ENCODE peak calls at places on chromosome 20, in eight cellular contexts. One of them, this sample, is unnamed.

GRCh38 chr20:51335329-51335841 is 207.1 kb downstream of the NFATC2 start:
- DNase-seq in epithelial cell of esophagus: peak
- DNase-seq in tibial artery: no peak
- DNase-seq in psoas muscle: no peak
- DNase-seq in Peyer's patch: no peak
- DNase-seq in OCI-LY7: no peak
- DNase-seq in coronary artery: no peak
- DNase-seq in lower leg skin: no peak
- DNase-seq in this sample: peak

GRCh38 chr20:58700121-58700780 is 7.7 kb downstream of the NPEPL1 start:
- DNase-seq in epithelial cell of esophagus: no peak
- DNase-seq in tibial artery: no peak
- DNase-seq in psoas muscle: no peak
- DNase-seq in Peyer's patch: peak
- DNase-seq in OCI-LY7: no peak
- DNase-seq in coronary artery: peak
- DNase-seq in lower leg skin: no peak
- DNase-seq in this sample: no peak

GRCh38 chr20:63346131-63347080 is 14.7 kb downstream of the CHRNA4 start:
- DNase-seq in epithelial cell of esophagus: no peak
- DNase-seq in tibial artery: no peak
- DNase-seq in psoas muscle: no peak
- DNase-seq in Peyer's patch: no peak
- DNase-seq in OCI-LY7: no peak
- DNase-seq in coronary artery: no peak
- DNase-seq in lower leg skin: no peak
- DNase-seq in this sample: no peak

GRCh38 chr20:12383770-12384304 is 466.1 kb downstream of the BTBD3 start:
- DNase-seq in epithelial cell of esophagus: no peak
- DNase-seq in tibial artery: no peak
- DNase-seq in psoas muscle: no peak
- DNase-seq in Peyer's patch: no peak
- DNase-seq in OCI-LY7: no peak
- DNase-seq in coronary artery: no peak
- DNase-seq in lower leg skin: no peak
- DNase-seq in this sample: no peak

GRCh38 chr20:34997171-34997570 is 41.5 kb downstream of the MYH7B start:
- DNase-seq in epithelial cell of esophagus: peak
- DNase-seq in tibial artery: no peak
- DNase-seq in psoas muscle: no peak
- DNase-seq in Peyer's patch: peak
- DNase-seq in OCI-LY7: no peak
- DNase-seq in coronary artery: no peak
- DNase-seq in lower leg skin: no peak
- DNase-seq in this sample: no peak

GRCh38 chr20:2693996-2694471 is 1.5 kb downstream of the EBF4 start:
- DNase-seq in epithelial cell of esophagus: no peak
- DNase-seq in tibial artery: no peak
- DNase-seq in psoas muscle: no peak
- DNase-seq in Peyer's patch: no peak
- DNase-seq in OCI-LY7: no peak
- DNase-seq in coronary artery: no peak
- DNase-seq in lower leg skin: no peak
- DNase-seq in this sample: no peak

GRCh38 chr20:61968036-61968810 is 97.5 kb downstream of the TAF4 start:
- DNase-seq in epithelial cell of esophagus: no peak
- DNase-seq in tibial artery: no peak
- DNase-seq in psoas muscle: no peak
- DNase-seq in Peyer's patch: no peak
- DNase-seq in OCI-LY7: no peak
- DNase-seq in coronary artery: no peak
- DNase-seq in lower leg skin: no peak
- DNase-seq in this sample: no peak

GRCh38 chr20:11266571-11266970 is 592.8 kb upstream of the JAG1 start:
- DNase-seq in epithelial cell of esophagus: peak
- DNase-seq in tibial artery: no peak
- DNase-seq in psoas muscle: no peak
- DNase-seq in Peyer's patch: no peak
- DNase-seq in OCI-LY7: no peak
- DNase-seq in coronary artery: no peak
- DNase-seq in lower leg skin: no peak
- DNase-seq in this sample: no peak

GRCh38 chr20:35171753-35172433 is at the start of gene PROCR:
- DNase-seq in epithelial cell of esophagus: peak
- DNase-seq in tibial artery: peak
- DNase-seq in psoas muscle: peak
- DNase-seq in Peyer's patch: peak
- DNase-seq in OCI-LY7: no peak
- DNase-seq in coronary artery: peak
- DNase-seq in lower leg skin: peak
- DNase-seq in this sample: peak

GRCh38 chr20:10591956-10592521 is 81.8 kb downstream of the JAG1 start:
- DNase-seq in epithelial cell of esophagus: no peak
- DNase-seq in tibial artery: no peak
- DNase-seq in psoas muscle: no peak
- DNase-seq in Peyer's patch: no peak
- DNase-seq in OCI-LY7: no peak
- DNase-seq in coronary artery: no peak
- DNase-seq in lower leg skin: no peak
- DNase-seq in this sample: peak

GRCh38 chr20:31596831-31597482 is 8.1 kb upstream of the ID1 start:
- DNase-seq in epithelial cell of esophagus: no peak
- DNase-seq in tibial artery: no peak
- DNase-seq in psoas muscle: no peak
- DNase-seq in Peyer's patch: no peak
- DNase-seq in OCI-LY7: no peak
- DNase-seq in coronary artery: no peak
- DNase-seq in lower leg skin: no peak
- DNase-seq in this sample: no peak

GRCh38 chr20:62508641-62509051 is 32.9 kb upstream of the GATA5 start:
- DNase-seq in epithelial cell of esophagus: no peak
- DNase-seq in tibial artery: no peak
- DNase-seq in psoas muscle: no peak
- DNase-seq in Peyer's patch: no peak
- DNase-seq in OCI-LY7: no peak
- DNase-seq in coronary artery: no peak
- DNase-seq in lower leg skin: no peak
- DNase-seq in this sample: no peak

GRCh38 chr20:646107-646867 is 6.7 kb downstream of the SRXN1 start:
- DNase-seq in epithelial cell of esophagus: no peak
- DNase-seq in tibial artery: no peak
- DNase-seq in psoas muscle: no peak
- DNase-seq in Peyer's patch: no peak
- DNase-seq in OCI-LY7: no peak
- DNase-seq in coronary artery: no peak
- DNase-seq in lower leg skin: no peak
- DNase-seq in this sample: no peak

GRCh38 chr20:18287915-18288747 is at the start of gene ZNF133:
- DNase-seq in epithelial cell of esophagus: peak
- DNase-seq in tibial artery: peak
- DNase-seq in psoas muscle: peak
- DNase-seq in Peyer's patch: peak
- DNase-seq in OCI-LY7: peak
- DNase-seq in coronary artery: peak
- DNase-seq in lower leg skin: peak
- DNase-seq in this sample: peak

GRCh38 chr20:32920066-32920465 is 61.3 kb downstream of the EFCAB8 start:
- DNase-seq in epithelial cell of esophagus: no peak
- DNase-seq in tibial artery: no peak
- DNase-seq in psoas muscle: no peak
- DNase-seq in Peyer's patch: no peak
- DNase-seq in OCI-LY7: no peak
- DNase-seq in coronary artery: no peak
- DNase-seq in lower leg skin: peak
- DNase-seq in this sample: no peak

GRCh38 chr20:4220352-4220751 is 205.0 kb upstream of the RNF24 start:
- DNase-seq in epithelial cell of esophagus: no peak
- DNase-seq in tibial artery: no peak
- DNase-seq in psoas muscle: no peak
- DNase-seq in Peyer's patch: no peak
- DNase-seq in OCI-LY7: no peak
- DNase-seq in coronary artery: no peak
- DNase-seq in lower leg skin: no peak
- DNase-seq in this sample: no peak

GRCh38 chr20:59175861-59176260 is 12.2 kb downstream of the ZNF831 start:
- DNase-seq in epithelial cell of esophagus: no peak
- DNase-seq in tibial artery: no peak
- DNase-seq in psoas muscle: no peak
- DNase-seq in Peyer's patch: no peak
- DNase-seq in OCI-LY7: no peak
- DNase-seq in coronary artery: no peak
- DNase-seq in lower leg skin: no peak
- DNase-seq in this sample: no peak

GRCh38 chr20:5675103-5676091 is 74.8 kb upstream of the SHLD1 start:
- DNase-seq in epithelial cell of esophagus: no peak
- DNase-seq in tibial artery: no peak
- DNase-seq in psoas muscle: no peak
- DNase-seq in Peyer's patch: no peak
- DNase-seq in OCI-LY7: peak
- DNase-seq in coronary artery: no peak
- DNase-seq in lower leg skin: no peak
- DNase-seq in this sample: no peak

GRCh38 chr20:38226553-38226952 is 34.0 kb downstream of the KIAA1755 start:
- DNase-seq in epithelial cell of esophagus: peak
- DNase-seq in tibial artery: no peak
- DNase-seq in psoas muscle: no peak
- DNase-seq in Peyer's patch: no peak
- DNase-seq in OCI-LY7: no peak
- DNase-seq in coronary artery: no peak
- DNase-seq in lower leg skin: no peak
- DNase-seq in this sample: no peak

GRCh38 chr20:38228436-38228835 is 32.1 kb downstream of the KIAA1755 start:
- DNase-seq in epithelial cell of esophagus: no peak
- DNase-seq in tibial artery: peak
- DNase-seq in psoas muscle: no peak
- DNase-seq in Peyer's patch: no peak
- DNase-seq in OCI-LY7: no peak
- DNase-seq in coronary artery: no peak
- DNase-seq in lower leg skin: no peak
- DNase-seq in this sample: no peak

GRCh38 chr20:38229376-38230252 is 30.9 kb downstream of the KIAA1755 start:
- DNase-seq in epithelial cell of esophagus: peak
- DNase-seq in tibial artery: no peak
- DNase-seq in psoas muscle: no peak
- DNase-seq in Peyer's patch: no peak
- DNase-seq in OCI-LY7: no peak
- DNase-seq in coronary artery: no peak
- DNase-seq in lower leg skin: no peak
- DNase-seq in this sample: no peak

GRCh38 chr20:38225900-38226263 is 34.7 kb downstream of the KIAA1755 start:
- DNase-seq in epithelial cell of esophagus: no peak
- DNase-seq in tibial artery: peak
- DNase-seq in psoas muscle: no peak
- DNase-seq in Peyer's patch: no peak
- DNase-seq in OCI-LY7: no peak
- DNase-seq in coronary artery: no peak
- DNase-seq in lower leg skin: no peak
- DNase-seq in this sample: no peak

GRCh38 chr20:38227578-38228360 is 32.8 kb downstream of the KIAA1755 start:
- DNase-seq in epithelial cell of esophagus: no peak
- DNase-seq in tibial artery: peak
- DNase-seq in psoas muscle: no peak
- DNase-seq in Peyer's patch: no peak
- DNase-seq in OCI-LY7: no peak
- DNase-seq in coronary artery: no peak
- DNase-seq in lower leg skin: no peak
- DNase-seq in this sample: no peak
- TF ChIP-seq CTCF in epithelial cell of esophagus: no peak
- TF ChIP-seq CTCF in tibial artery: no peak
- TF ChIP-seq CTCF in psoas muscle: no peak
- TF ChIP-seq CTCF in Peyer's patch: no peak
- TF ChIP-seq CTCF in OCI-LY7: no peak
- TF ChIP-seq CTCF in coronary artery: no peak
- TF ChIP-seq CTCF in lower leg skin: no peak
- TF ChIP-seq CTCF in this sample: no peak

GRCh38 chr20:19885981-19886665 is 128.1 kb downstream of the RIN2 start:
- DNase-seq in epithelial cell of esophagus: peak
- DNase-seq in tibial artery: peak
- DNase-seq in psoas muscle: peak
- DNase-seq in Peyer's patch: peak
- DNase-seq in OCI-LY7: no peak
- DNase-seq in coronary artery: no peak
- DNase-seq in lower leg skin: peak
- DNase-seq in this sample: peak
- H3K4me3 ChIP-seq in epithelial cell of esophagus: no peak
- H3K4me3 ChIP-seq in tibial artery: peak
- H3K4me3 ChIP-seq in psoas muscle: peak
- H3K4me3 ChIP-seq in Peyer's patch: peak
- H3K4me3 ChIP-seq in OCI-LY7: no peak
- H3K4me3 ChIP-seq in coronary artery: peak
- H3K4me3 ChIP-seq in lower leg skin: no peak
- H3K4me3 ChIP-seq in this sample: peak

GRCh38 chr20:16158976-16159286 is 414.3 kb downstream of the KIF16B start:
- DNase-seq in epithelial cell of esophagus: no peak
- DNase-seq in tibial artery: no peak
- DNase-seq in psoas muscle: no peak
- DNase-seq in Peyer's patch: no peak
- DNase-seq in OCI-LY7: peak
- DNase-seq in coronary artery: no peak
- DNase-seq in lower leg skin: no peak
- DNase-seq in this sample: no peak
- TF ChIP-seq CTCF in epithelial cell of esophagus: no peak
- TF ChIP-seq CTCF in tibial artery: no peak
- TF ChIP-seq CTCF in psoas muscle: no peak
- TF ChIP-seq CTCF in Peyer's patch: no peak
- TF ChIP-seq CTCF in OCI-LY7: peak
- TF ChIP-seq CTCF in coronary artery: no peak
- TF ChIP-seq CTCF in lower leg skin: no peak
- TF ChIP-seq CTCF in this sample: no peak

DNA sequence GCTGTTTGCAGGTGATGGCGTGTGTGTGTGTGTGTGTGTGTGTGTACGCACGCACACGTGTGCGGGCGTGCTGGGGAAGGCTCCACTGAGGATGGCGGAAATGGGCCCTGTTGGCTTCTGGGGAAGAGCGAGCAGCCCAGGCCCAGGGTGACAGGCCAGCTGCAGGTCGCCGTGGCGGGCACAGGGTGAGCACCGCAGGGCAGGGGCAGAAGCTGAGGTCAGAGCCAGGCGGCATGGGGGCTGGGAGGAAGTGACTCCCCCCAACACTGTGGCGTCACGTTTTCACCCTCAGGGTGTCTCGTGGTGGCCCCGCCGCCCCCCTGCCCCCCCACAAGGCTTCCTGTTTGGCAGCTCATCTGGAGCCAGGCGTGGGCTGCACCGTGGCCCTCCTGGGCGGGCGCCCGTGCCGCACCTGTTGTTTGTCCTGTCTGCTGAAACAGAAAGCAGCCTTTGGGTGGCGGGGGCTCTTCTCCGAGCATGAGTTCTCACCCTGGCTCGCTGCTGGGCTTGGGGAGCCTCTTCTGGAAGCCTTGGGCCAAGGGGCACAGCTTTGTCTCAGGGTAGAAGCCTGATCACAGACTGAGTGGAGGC is 7.1 kb downstream of the RBM38 start:
- DNase-seq in epithelial cell of esophagus: no peak
- DNase-seq in tibial artery: no peak
- DNase-seq in psoas muscle: peak
- DNase-seq in Peyer's patch: peak
- DNase-seq in OCI-LY7: peak
- DNase-seq in coronary artery: no peak
- DNase-seq in lower leg skin: peak
- DNase-seq in this sample: no peak
- H3K4me3 ChIP-seq in epithelial cell of esophagus: no peak
- H3K4me3 ChIP-seq in tibial artery: no peak
- H3K4me3 ChIP-seq in psoas muscle: peak
- H3K4me3 ChIP-seq in Peyer's patch: peak
- H3K4me3 ChIP-seq in OCI-LY7: peak
- H3K4me3 ChIP-seq in coronary artery: peak
- H3K4me3 ChIP-seq in lower leg skin: no peak
- H3K4me3 ChIP-seq in this sample: no peak

This sample was measured in astrocyte.